ENCODE peak calls at places on chromosomes 12 and 14, in four cellular contexts. Z is K562, N is GM12878, V is HepG2. E is an unnamed sample.

GRCh38 chr12:9948606-9949286 is 16.6 kb upstream of the CLEC2A start:
- DNase-seq in Z (no peak), N (peak), V (no peak), E (no peak)

GRCh38 chr12:51676875-51677274 is 85.8 kb downstream of the SCN8A start:
- DNase-seq in Z (no peak), N (no peak), V (no peak), E (no peak)

GRCh38 chr12:119180380-119181040 is 1.8 kb downstream of the HSPB8 start:
- DNase-seq in Z (peak), N (no peak), V (no peak), E (no peak)

GRCh38 chr14:103061482-103061976 is 4.2 kb upstream of the CDC42BPB start:
- DNase-seq in Z (no peak), N (no peak), V (no peak), E (no peak)

GRCh38 chr14:94532462-94532861 is 23.2 kb upstream of the SERPINA12 start:
- DNase-seq in Z (no peak), N (peak), V (no peak), E (no peak)

GRCh38 chr14:103401223-103402214 is 16.3 kb downstream of the MARK3 start:
- DNase-seq in Z (no peak), N (no peak), V (no peak), E (no peak)

GRCh38 chr12:22598763-22599161 is 26.2 kb upstream of the ETNK1 start:
- DNase-seq in Z (no peak), N (no peak), V (peak), E (no peak)

GRCh38 chr12:68623984-68624383 is 13.3 kb downstream of the RAP1B start:
- DNase-seq in Z (no peak), N (no peak), V (no peak), E (no peak)

GRCh38 chr12:109435428-109436180 is 41.5 kb downstream of the KCTD10 start:
- DNase-seq in Z (no peak), N (no peak), V (no peak), E (no peak)

GRCh38 chr14:90883197-90883596 is 67.0 kb upstream of the TTC7B start:
- DNase-seq in Z (no peak), N (no peak), V (no peak), E (no peak)

GRCh38 chr12:101050631-101051030 is 159.4 kb downstream of the SLC5A8 start:
- DNase-seq in Z (no peak), N (no peak), V (no peak), E (no peak)

GRCh38 chr12:108852674-108853073 is 4.7 kb downstream of the SSH1 start:
- DNase-seq in Z (no peak), N (no peak), V (no peak), E (no peak)

GRCh38 chr14:94392510-94392935 is 4.1 kb upstream of the SERPINA1 start:
- DNase-seq in Z (no peak), N (peak), V (peak), E (no peak)

GRCh38 chr12:53951577-53952334 is 2.9 kb upstream of the HOXC12 start:
- DNase-seq in Z (no peak), N (no peak), V (no peak), E (peak)

GRCh38 chr12:110280784-110281548 is at the start of gene ATP2A2:
- DNase-seq in Z (peak), N (peak), V (peak), E (peak)

GRCh38 chr14:85580536-85581165 is 50.7 kb downstream of the FLRT2 start:
- DNase-seq in Z (no peak), N (no peak), V (no peak), E (no peak)

GRCh38 chr12:55850893-55851292 is 8.2 kb upstream of the MMP19 start:
- DNase-seq in Z (no peak), N (no peak), V (no peak), E (no peak)

GRCh38 chr12:6567824-6568617 is at the start of gene NOP2:
- DNase-seq in Z (peak), N (peak), V (peak), E (peak)

GRCh38 chr12:112170376-112170775 is 45.0 kb downstream of the TRAFD1 start:
- DNase-seq in Z (peak), N (no peak), V (no peak), E (no peak)

GRCh38 chr12:20342111-20342510 is 26.2 kb upstream of the PDE3A start:
- DNase-seq in Z (no peak), N (no peak), V (no peak), E (no peak)

GRCh38 chr12:1218369-1218768 is 227.3 kb downstream of the ERC1 start:
- DNase-seq in Z (no peak), N (no peak), V (no peak), E (no peak)

GRCh38 chr12:105084251-105085250 is at the start of gene ALDH1L2:
- DNase-seq in Z (peak), N (no peak), V (peak), E (peak)

GRCh38 chr12:52149182-52149641 is 42.6 kb downstream of the KRT80 start:
- DNase-seq in Z (no peak), N (no peak), V (no peak), E (no peak)

GRCh38 chr12:52125499-52125900 is 46.0 kb downstream of the SMIM41 start:
- DNase-seq in Z (no peak), N (no peak), V (no peak), E (no peak)

GRCh38 chr12:53048033-53048779 is 1.7 kb upstream of the TNS2 start:
- DNase-seq in Z (no peak), N (no peak), V (peak), E (no peak)

GRCh38 chr12:53868516-53868986 is 70.1 kb upstream of the HOXC13 start:
- DNase-seq in Z (no peak), N (no peak), V (no peak), E (no peak)

GRCh38 chr12:48118491-48118890 is 673 bp upstream of the PFKM start:
- DNase-seq in Z (peak), N (no peak), V (no peak), E (no peak)

GRCh38 chr12:42587564-42588307 is 1.8 kb downstream of the PRICKLE1 start:
- DNase-seq in Z (no peak), N (no peak), V (peak), E (no peak)

GRCh38 chr14:77123381-77124344 is 17.9 kb downstream of the ZDHHC22 start:
- DNase-seq in Z (no peak), N (no peak), V (no peak), E (no peak)

GRCh38 chr12:66288121-66288520 is 14.2 kb upstream of the HELB start:
- DNase-seq in Z (no peak), N (no peak), V (no peak), E (no peak)

GRCh38 chr12:129067482-129067881 is 214.2 kb downstream of the GLT1D1 start:
- DNase-seq in Z (no peak), N (no peak), V (no peak), E (no peak)

GRCh38 chr12:4421590-4422031 is 24.0 kb downstream of the FGF6 start:
- DNase-seq in Z (peak), N (no peak), V (peak), E (no peak)

DNA sequence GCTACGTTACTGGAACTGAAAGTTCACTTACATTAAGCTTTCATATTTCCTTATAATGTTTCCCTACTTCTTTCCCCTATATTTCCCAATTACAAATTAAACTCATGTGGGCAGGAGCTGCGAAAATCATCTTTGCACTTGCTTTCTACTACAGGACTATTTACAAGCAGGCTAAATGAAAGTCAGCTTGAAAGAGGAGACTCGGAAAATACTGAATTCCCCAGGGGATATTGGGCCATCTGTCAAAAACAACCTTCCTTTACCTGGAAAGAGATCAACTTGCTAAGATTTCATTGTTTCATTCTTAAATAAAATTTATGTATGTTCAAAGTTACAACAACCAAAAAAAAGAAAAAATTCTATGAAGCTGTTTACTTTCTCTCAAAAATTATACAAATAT is 92.8 kb upstream of the BBS10 start:
- DNase-seq in Z (no peak), N (no peak), V (no peak), E (no peak)
- TF ChIP-seq BRCA1 in Z (no peak), N (no peak), V (no peak), E (no peak)

DNA sequence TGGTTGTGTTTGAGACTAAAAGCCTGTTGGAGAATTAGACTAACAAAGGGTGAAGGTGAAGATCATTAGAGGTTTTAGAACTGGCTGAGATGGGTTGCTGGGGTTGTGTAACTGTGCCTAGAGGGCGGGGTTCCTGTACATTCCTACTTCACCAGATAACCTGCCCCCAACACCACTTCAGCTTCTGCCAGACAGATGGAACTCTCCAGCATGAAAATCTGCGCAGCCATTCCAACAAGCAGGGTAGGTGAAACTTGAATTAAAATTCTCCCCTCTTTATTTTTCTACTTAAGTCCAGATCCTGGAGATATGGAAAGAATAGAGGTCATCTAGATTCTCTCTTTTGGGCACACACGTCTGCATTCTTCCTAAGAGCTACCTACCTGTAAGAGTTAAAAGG is 6.0 kb downstream of the FOXG1 start:
- DNase-seq in Z (no peak), N (no peak), V (no peak), E (no peak)
- TF ChIP-seq BRCA1 in Z (no peak), N (no peak), V (no peak), E (no peak)

GRCh38 chr12:121079736-121080272 is 40.8 kb upstream of the OASL start:
- DNase-seq in Z (no peak), N (no peak), V (no peak), E (peak)
- TF ChIP-seq BRCA1 in Z (no peak), N (no peak), V (no peak), E (no peak)

DNA sequence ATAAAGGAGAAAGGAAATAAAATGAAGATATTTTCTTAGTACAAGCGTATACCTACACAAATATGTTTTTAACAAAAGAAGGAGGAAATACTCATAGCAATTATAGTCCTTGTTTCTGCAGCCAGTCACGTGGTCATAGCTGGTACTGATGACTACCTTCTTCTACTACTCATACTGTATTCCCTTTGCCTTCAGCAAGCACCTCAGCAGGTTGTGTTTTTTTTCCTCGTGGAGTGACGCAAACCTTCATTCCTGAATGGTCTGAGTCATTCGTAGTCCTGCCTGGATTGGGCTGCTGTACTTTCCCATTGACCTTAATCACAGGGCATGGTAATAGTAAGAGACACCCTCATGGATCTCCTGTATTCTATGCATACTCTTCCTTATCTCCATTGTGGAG is 25.7 kb upstream of the SLC16A7 start:
- DNase-seq in Z (no peak), N (no peak), V (no peak), E (no peak)
- TF ChIP-seq BRCA1 in Z (no peak), N (no peak), V (no peak), E (no peak)

GRCh38 chr12:79420146-79420618 is 270.6 kb downstream of the PAWR start:
- DNase-seq in Z (no peak), N (no peak), V (peak), E (no peak)
- TF ChIP-seq BRCA1 in Z (no peak), N (no peak), V (no peak), E (no peak)

DNA sequence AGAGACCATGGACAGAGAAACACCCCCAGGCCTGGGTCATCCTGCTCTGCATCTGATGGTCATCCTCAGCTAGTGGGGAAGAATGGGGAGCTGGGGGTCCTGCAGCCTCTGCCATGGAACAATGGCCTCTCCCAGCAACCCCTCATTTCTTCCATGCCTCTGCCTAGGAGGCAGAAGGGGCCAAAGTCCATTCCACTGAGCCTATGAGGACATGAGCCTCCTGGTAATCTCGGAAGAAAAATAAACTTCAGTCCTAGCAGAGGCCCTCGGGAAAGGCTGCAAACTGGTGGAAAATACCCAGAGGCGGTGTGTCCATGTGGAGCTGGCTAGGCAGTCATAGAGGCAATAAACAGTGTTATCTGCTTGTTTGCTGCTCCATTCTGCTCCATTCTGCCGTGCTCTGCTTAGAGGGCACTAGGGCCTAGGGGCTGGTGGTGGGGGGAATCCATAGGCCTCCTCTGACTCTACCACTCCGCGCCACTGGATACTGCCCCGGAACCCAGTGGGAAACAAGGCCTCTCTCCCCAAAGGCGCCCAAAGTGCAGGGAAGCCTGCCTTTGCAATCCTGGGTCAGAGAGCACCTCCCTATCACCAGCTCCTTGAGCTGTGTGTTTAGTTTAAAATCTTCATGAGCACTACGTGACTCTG is 4.5 kb downstream of the PGF start:
- DNase-seq in Z (no peak), N (no peak), V (peak), E (no peak)
- TF ChIP-seq BRCA1 in Z (no peak), N (no peak), V (no peak), E (no peak)

GRCh38 chr12:15979096-15980091 is 68.3 kb downstream of the DERA start:
- DNase-seq in Z (peak), N (no peak), V (peak), E (no peak)
- TF ChIP-seq BRCA1 in Z (no peak), N (no peak), V (no peak), E (no peak)

DNA sequence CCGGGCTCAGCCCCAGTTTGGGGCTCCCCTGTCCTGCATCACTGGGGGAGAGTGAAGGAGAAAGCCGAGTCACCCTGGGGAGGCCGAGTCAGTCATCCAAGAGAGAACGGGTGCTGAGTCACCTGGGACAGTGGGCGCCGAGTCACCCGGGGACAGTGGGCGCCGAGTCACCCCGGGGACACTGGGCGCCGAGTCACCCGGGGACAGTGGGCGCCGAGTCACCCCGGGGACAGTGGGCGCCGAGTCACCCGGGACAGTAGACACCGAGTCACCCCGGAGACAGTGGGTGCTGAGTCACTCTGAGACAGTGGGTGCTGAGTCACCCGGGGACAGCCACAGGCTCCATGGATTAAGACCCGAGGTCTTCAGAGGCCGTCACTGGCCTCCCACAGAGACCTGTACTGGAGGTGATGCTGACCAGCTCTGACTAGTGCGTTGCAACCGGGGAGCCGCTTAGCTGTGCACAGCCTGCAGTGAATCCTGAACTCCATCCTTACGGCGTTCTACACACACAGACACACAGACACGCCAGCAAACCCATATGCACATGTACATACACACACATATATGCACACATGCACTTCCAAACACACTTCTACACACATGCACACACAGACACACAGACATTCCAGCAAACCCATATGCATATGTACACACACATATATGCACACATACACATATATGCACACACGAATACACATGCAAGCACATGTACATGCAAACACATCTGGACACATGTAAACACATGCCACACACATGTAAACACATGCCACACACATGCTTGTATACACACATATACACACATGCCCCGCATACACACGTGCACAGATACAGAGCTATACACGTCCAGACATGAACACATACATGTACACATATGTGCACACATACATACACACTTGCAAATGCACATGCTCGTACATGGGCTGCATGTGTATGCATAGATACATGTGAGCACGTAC is 64.9 kb upstream of the GALNT9 start:
- DNase-seq in Z (peak), N (no peak), V (no peak), E (no peak)
- TF ChIP-seq BRCA1 in Z (no peak), N (no peak), V (no peak), E (no peak)